ENCODE peak calls at places on chromosome 6, in four cellular contexts. One of them, this sample, is unnamed.

GRCh38 chr6:85464722-85465150 is 14.9 kb downstream of the NT5E start:
- DNase-seq in astrocyte: peak; percentile 91
- DNase-seq in HFFc6: peak; percentile 95
- DNase-seq in left ventricle myocardium inferior: no peak
- DNase-seq in this sample: no peak

GRCh38 chr6:109105681-109106080 is 10.4 kb downstream of the CEP57L1 start:
- DNase-seq in HFFc6: no peak
- DNase-seq in astrocyte: no peak
- DNase-seq in left ventricle myocardium inferior: no peak
- DNase-seq in this sample: no peak

GRCh38 chr6:166619912-166620311 is 7.1 kb downstream of the RPS6KA2 start:
- DNase-seq in HFFc6: peak; percentile 95
- DNase-seq in left ventricle myocardium inferior: no peak
- DNase-seq in astrocyte: peak; percentile 99
- DNase-seq in this sample: no peak

GRCh38 chr6:163175301-163175700 is 239.2 kb upstream of the QKI start:
- DNase-seq in astrocyte: no peak
- DNase-seq in HFFc6: no peak
- DNase-seq in left ventricle myocardium inferior: no peak
- DNase-seq in this sample: no peak

GRCh38 chr6:155013457-155013876 is 18.4 kb downstream of the TIAM2 start:
- DNase-seq in left ventricle myocardium inferior: no peak
- DNase-seq in HFFc6: no peak
- DNase-seq in astrocyte: no peak
- DNase-seq in this sample: no peak

GRCh38 chr6:11650297-11650696 is 112.7 kb downstream of the TMEM170B start:
- DNase-seq in left ventricle myocardium inferior: peak; percentile 39
- DNase-seq in astrocyte: peak; percentile 89
- DNase-seq in HFFc6: peak; percentile 62
- DNase-seq in this sample: no peak

GRCh38 chr6:135351635-135352034 is 145.9 kb downstream of the AHI1 start:
- DNase-seq in left ventricle myocardium inferior: no peak
- DNase-seq in HFFc6: no peak
- DNase-seq in astrocyte: no peak
- DNase-seq in this sample: no peak

GRCh38 chr6:168095741-168096250 is 16.8 kb upstream of the FRMD1 start:
- DNase-seq in HFFc6: no peak
- DNase-seq in left ventricle myocardium inferior: peak; percentile 7
- DNase-seq in astrocyte: no peak
- DNase-seq in this sample: no peak

GRCh38 chr6:5453531-5453930 is 192.2 kb downstream of the FARS2 start:
- DNase-seq in astrocyte: no peak
- DNase-seq in HFFc6: no peak
- DNase-seq in left ventricle myocardium inferior: no peak
- DNase-seq in this sample: no peak

GRCh38 chr6:111087871-111088667 is 766 bp downstream of the SLC16A10 start:
- DNase-seq in left ventricle myocardium inferior: peak; percentile 19
- DNase-seq in astrocyte: no peak
- DNase-seq in HFFc6: no peak
- DNase-seq in this sample: no peak

GRCh38 chr6:170366248-170366960 is 59.8 kb downstream of the FAM120B start:
- DNase-seq in left ventricle myocardium inferior: no peak
- DNase-seq in HFFc6: no peak
- DNase-seq in astrocyte: no peak
- DNase-seq in this sample: no peak

GRCh38 chr6:64932486-64932885 is 774.5 kb downstream of the EYS start:
- DNase-seq in astrocyte: no peak
- DNase-seq in HFFc6: no peak
- DNase-seq in left ventricle myocardium inferior: no peak
- DNase-seq in this sample: no peak

GRCh38 chr6:148027201-148027600 is 315.4 kb upstream of the SASH1 start:
- DNase-seq in HFFc6: no peak
- DNase-seq in left ventricle myocardium inferior: no peak
- DNase-seq in astrocyte: no peak
- DNase-seq in this sample: no peak

GRCh38 chr6:106872044-106872443 is 102.5 kb downstream of the CD24 start:
- DNase-seq in astrocyte: no peak
- DNase-seq in left ventricle myocardium inferior: no peak
- DNase-seq in HFFc6: no peak
- DNase-seq in this sample: no peak

GRCh38 chr6:40714576-40715500 is 127.7 kb upstream of the LRFN2 start:
- DNase-seq in astrocyte: no peak
- DNase-seq in HFFc6: no peak
- DNase-seq in left ventricle myocardium inferior: no peak
- DNase-seq in this sample: no peak

GRCh38 chr6:43820486-43820885 is 50.5 kb downstream of the VEGFA start:
- DNase-seq in HFFc6: no peak
- DNase-seq in astrocyte: no peak
- DNase-seq in left ventricle myocardium inferior: no peak
- DNase-seq in this sample: no peak

GRCh38 chr6:113248532-113248931 is 608.6 kb upstream of the MARCKS start:
- DNase-seq in left ventricle myocardium inferior: no peak
- DNase-seq in HFFc6: no peak
- DNase-seq in astrocyte: no peak
- DNase-seq in this sample: no peak

GRCh38 chr6:127147576-127147975 is 29.1 kb downstream of the RSPO3 start:
- DNase-seq in astrocyte: no peak
- DNase-seq in HFFc6: no peak
- DNase-seq in left ventricle myocardium inferior: no peak
- DNase-seq in this sample: no peak

GRCh38 chr6:105952326-105952725 is 133.8 kb upstream of the PRDM1 start:
- DNase-seq in astrocyte: no peak
- DNase-seq in HFFc6: no peak
- DNase-seq in left ventricle myocardium inferior: no peak
- DNase-seq in this sample: no peak

GRCh38 chr6:99995916-99996315 is 1.9 kb upstream of the MCHR2 start:
- DNase-seq in astrocyte: no peak
- DNase-seq in left ventricle myocardium inferior: no peak
- DNase-seq in HFFc6: no peak
- DNase-seq in this sample: no peak

GRCh38 chr6:138953451-138953850 is 34.6 kb downstream of the REPS1 start:
- DNase-seq in left ventricle myocardium inferior: no peak
- DNase-seq in HFFc6: peak; percentile 37
- DNase-seq in astrocyte: peak; percentile 46
- DNase-seq in this sample: no peak

GRCh38 chr6:130962951-130963350 is 100.1 kb downstream of the EPB41L2 start:
- DNase-seq in left ventricle myocardium inferior: no peak
- DNase-seq in HFFc6: no peak
- DNase-seq in astrocyte: no peak
- DNase-seq in this sample: no peak

GRCh38 chr6:19866900-19867627 is 29.9 kb downstream of the ID4 start:
- DNase-seq in left ventricle myocardium inferior: no peak
- DNase-seq in HFFc6: peak; percentile 61
- DNase-seq in astrocyte: peak; percentile 81
- DNase-seq in this sample: no peak

GRCh38 chr6:17059022-17059421 is 42.8 kb upstream of the STMND1 start:
- DNase-seq in left ventricle myocardium inferior: no peak
- DNase-seq in HFFc6: no peak
- DNase-seq in astrocyte: no peak
- DNase-seq in this sample: peak; percentile 12

GRCh38 chr6:12012566-12013367 is 655 bp downstream of the HIVEP1 start:
- DNase-seq in left ventricle myocardium inferior: peak; percentile 51
- DNase-seq in astrocyte: peak; percentile 89
- DNase-seq in HFFc6: peak; percentile 79
- DNase-seq in this sample: peak; percentile 67

GRCh38 chr6:42851599-42851998 is 27.8 kb upstream of the RPL7L1 start:
- DNase-seq in HFFc6: no peak
- DNase-seq in astrocyte: no peak
- DNase-seq in left ventricle myocardium inferior: no peak
- DNase-seq in this sample: no peak

GRCh38 chr6:149484733-149485700 is at the start of gene ZC3H12D:
- DNase-seq in left ventricle myocardium inferior: peak; percentile 60
- DNase-seq in HFFc6: peak; percentile 26
- DNase-seq in astrocyte: peak; percentile 25
- DNase-seq in this sample: peak; percentile 83

GRCh38 chr6:158185729-158186456 is 17.7 kb downstream of the GTF2H5 start:
- DNase-seq in astrocyte: peak; percentile 88
- DNase-seq in HFFc6: peak; percentile 89
- DNase-seq in left ventricle myocardium inferior: no peak
- DNase-seq in this sample: no peak

GRCh38 chr6:166446567-166447065 is 63.9 kb upstream of the MPC1 start:
- DNase-seq in astrocyte: no peak
- DNase-seq in left ventricle myocardium inferior: no peak
- DNase-seq in HFFc6: no peak
- DNase-seq in this sample: no peak

GRCh38 chr6:35972471-35972985 is 51.6 kb upstream of the SRPK1 start:
- DNase-seq in left ventricle myocardium inferior: no peak
- DNase-seq in HFFc6: no peak
- DNase-seq in astrocyte: peak; percentile 10
- DNase-seq in this sample: no peak

GRCh38 chr6:56024931-56025330 is 149.5 kb upstream of the BMP5 start:
- DNase-seq in astrocyte: no peak
- DNase-seq in HFFc6: no peak
- DNase-seq in left ventricle myocardium inferior: no peak
- DNase-seq in this sample: no peak

GRCh38 chr6:3026811-3027626 is 27.3 kb downstream of the NQO2 start:
- DNase-seq in astrocyte: peak; percentile 36
- DNase-seq in left ventricle myocardium inferior: no peak
- DNase-seq in HFFc6: no peak
- DNase-seq in this sample: peak; percentile 31

GRCh38 chr6:161696828-161697227 is 423.0 kb upstream of the AGPAT4 start:
- DNase-seq in HFFc6: no peak
- DNase-seq in left ventricle myocardium inferior: no peak
- DNase-seq in astrocyte: peak; percentile 5
- DNase-seq in this sample: no peak

GRCh38 chr6:46990031-46990644 is 52.0 kb downstream of the ADGRF1 start:
- DNase-seq in left ventricle myocardium inferior: peak; percentile 23
- DNase-seq in astrocyte: no peak
- DNase-seq in HFFc6: no peak
- DNase-seq in this sample: peak; percentile 41

GRCh38 chr6:73898599-73898998 is 202.6 kb downstream of the CD109 start:
- DNase-seq in left ventricle myocardium inferior: no peak
- DNase-seq in astrocyte: no peak
- DNase-seq in HFFc6: no peak
- DNase-seq in this sample: no peak

GRCh38 chr6:158663465-158664167 is 13.8 kb downstream of the SYTL3 start:
- DNase-seq in left ventricle myocardium inferior: no peak
- DNase-seq in astrocyte: no peak
- DNase-seq in HFFc6: no peak
- DNase-seq in this sample: no peak

GRCh38 chr6:84583784-84584183 is 180.6 kb downstream of the TBX18 start:
- DNase-seq in HFFc6: peak; percentile 13
- DNase-seq in astrocyte: peak; percentile 23
- DNase-seq in left ventricle myocardium inferior: no peak
- DNase-seq in this sample: no peak

This sample was measured in heart left ventricle.